ENCODE peak calls at places on chromosome 5, in seven cellular contexts. Y, S, U, Q, Z, G and T are unnamed samples.
A peak's percentile ranks its signal among the peaks of the same experiment; 100 is the strongest.

GRCh38 chr5:13218518-13218917 is 726.0 kb downstream of the DNAH5 start:
- DNase-seq in Q (no peak), S (peak; percentile 14), U (no peak), Y (no peak), Z (no peak), G (no peak), T (no peak)

GRCh38 chr5:91528831-91529230 is 145.7 kb upstream of the ARRDC3 start:
- DNase-seq in Z (no peak), S (no peak), G (no peak), U (no peak), Q (no peak), Y (no peak), T (no peak)

GRCh38 chr5:82422751-82423181 is 144.6 kb upstream of the RPS23 start:
- DNase-seq in U (no peak), S (no peak), Z (no peak), Y (peak; percentile 47), G (no peak), Q (peak; percentile 43), T (peak; percentile 67)

GRCh38 chr5:57036621-57037160 is 84.8 kb upstream of the MIER3 start:
- DNase-seq in Y (no peak), S (no peak), Q (no peak), Z (no peak), G (no peak), U (no peak), T (no peak)

GRCh38 chr5:140311011-140311467 is 8.1 kb upstream of the PFDN1 start:
- DNase-seq in Z (peak; percentile 85), Y (no peak), G (no peak), Q (peak; percentile 89), U (peak; percentile 96), S (peak; percentile 61), T (no peak)

GRCh38 chr5:119255571-119256356 is 100.1 kb upstream of the TNFAIP8 start:
- DNase-seq in Y (no peak), U (peak; percentile 5), Q (no peak), Z (no peak), S (peak; percentile 32), G (no peak), T (no peak)

GRCh38 chr5:90386099-90386710 is 23.4 kb downstream of the CETN3 start:
- DNase-seq in Q (peak; percentile 42), U (peak; percentile 19), S (peak; percentile 26), Y (no peak), G (no peak), Z (peak; percentile 6), T (no peak)

GRCh38 chr5:65062684-65063083 is 294.0 kb downstream of the CWC27 start:
- DNase-seq in U (peak; percentile 94), Z (peak; percentile 57), Y (no peak), Q (peak; percentile 97), G (no peak), S (peak; percentile 73), T (peak; percentile 27)

GRCh38 chr5:67575087-67575486 is 378.5 kb upstream of the CD180 start:
- DNase-seq in U (no peak), G (no peak), Z (no peak), Q (no peak), Y (no peak), S (no peak), T (no peak)

GRCh38 chr5:108311682-108312081 is 70.2 kb downstream of the FBXL17 start:
- DNase-seq in Y (no peak), U (no peak), S (no peak), Z (no peak), G (no peak), Q (no peak), T (no peak)

GRCh38 chr5:91848453-91848852 is 465.3 kb upstream of the ARRDC3 start:
- DNase-seq in U (peak; percentile 81), Q (peak; percentile 94), S (peak; percentile 79), G (no peak), Z (peak; percentile 2), Y (no peak), T (no peak)

GRCh38 chr5:64727150-64727549 is 36.8 kb downstream of the SHISAL2B start:
- DNase-seq in Y (no peak), Q (no peak), S (no peak), Z (no peak), G (no peak), U (no peak), T (no peak)

GRCh38 chr5:40904205-40904993 is 4.9 kb upstream of the C7 start:
- DNase-seq in G (no peak), U (peak; percentile 83), Z (peak; percentile 46), Y (peak; percentile 50), S (peak; percentile 71), Q (peak; percentile 89), T (peak; percentile 49)

GRCh38 chr5:73591698-73592501 is 26.4 kb downstream of the UTP15 start:
- DNase-seq in G (no peak), S (peak; percentile 62), Z (peak; percentile 51), Y (no peak), U (peak; percentile 79), Q (no peak), T (no peak)

GRCh38 chr5:86885489-86886225 is 267.9 kb downstream of the COX7C start:
- DNase-seq in S (no peak), Y (no peak), Q (no peak), G (no peak), Z (no peak), U (no peak), T (no peak)

GRCh38 chr5:113337515-113338140 is 97.2 kb downstream of the TSSK1B start:
- DNase-seq in G (no peak), S (no peak), U (peak; percentile 67), Z (peak; percentile 69), Q (peak; percentile 55), Y (no peak), T (no peak)

GRCh38 chr5:59592101-59592500 is 301.4 kb downstream of the PDE4D start:
- DNase-seq in G (no peak), Y (no peak), Z (no peak), Q (peak; percentile 83), U (peak; percentile 25), S (no peak), T (no peak)

GRCh38 chr5:95923918-95924559 is 37.6 kb downstream of the ELL2 start:
- DNase-seq in Y (no peak), Z (no peak), Q (no peak), S (no peak), G (no peak), U (no peak), T (no peak)

GRCh38 chr5:171311698-171312083 is 2.6 kb downstream of the TLX3 start:
- DNase-seq in G (no peak), Y (no peak), Z (no peak), S (no peak), Q (no peak), U (no peak), T (no peak)

GRCh38 chr5:5979362-5979760 is 399.0 kb downstream of the MED10 start:
- DNase-seq in Q (no peak), U (no peak), G (no peak), Z (peak; percentile 85), Y (peak; percentile 56), S (peak; percentile 32), T (no peak)

GRCh38 chr5:13227520-13227919 is 717.0 kb downstream of the DNAH5 start:
- DNase-seq in S (no peak), Q (no peak), Y (no peak), G (no peak), U (no peak), Z (no peak), T (no peak)

GRCh38 chr5:145681686-145682085 is 153.5 kb downstream of the PRELID2 start:
- DNase-seq in U (peak; percentile 73), Z (peak; percentile 62), S (peak; percentile 74), Q (peak; percentile 82), G (no peak), Y (no peak), T (peak; percentile 25)

GRCh38 chr5:56986631-56986957 is 34.7 kb upstream of the MIER3 start:
- DNase-seq in S (peak; percentile 13), Y (no peak), Q (no peak), U (no peak), Z (no peak), G (no peak), T (no peak)

GRCh38 chr5:5650242-5650641 is 227.8 kb downstream of the ICE1 start:
- DNase-seq in Y (no peak), U (no peak), Q (no peak), Z (peak; percentile 63), S (no peak), G (no peak), T (no peak)

GRCh38 chr5:96338089-96338488 is 95.0 kb downstream of the PCSK1 start:
- DNase-seq in U (no peak), Y (no peak), Q (no peak), Z (no peak), G (no peak), S (no peak), T (no peak)

GRCh38 chr5:134453016-134453415 is 41.3 kb upstream of the CDKN2AIPNL start:
- DNase-seq in Q (no peak), G (no peak), S (no peak), Y (no peak), Z (no peak), U (no peak), T (no peak)

GRCh38 chr5:141876628-141877477 is 1.4 kb downstream of the PCDH1 start:
- DNase-seq in G (no peak), U (no peak), Q (no peak), Z (no peak), Y (no peak), S (peak; percentile 17), T (no peak)

GRCh38 chr5:112848116-112848811 is 12.8 kb upstream of the SRP19 start:
- DNase-seq in Y (no peak), G (no peak), Q (peak; percentile 85), Z (peak; percentile 70), U (peak; percentile 78), S (peak; percentile 71), T (no peak)

GRCh38 chr5:176175101-176175852 is 62.9 kb upstream of the SIMC1 start:
- DNase-seq in S (no peak), Q (no peak), U (no peak), G (no peak), Z (no peak), Y (no peak), T (no peak)

GRCh38 chr5:177471610-177472356 is 1.7 kb downstream of the DBN1 start:
- DNase-seq in Y (no peak), Q (peak; percentile 68), G (peak; percentile 42), Z (no peak), U (peak; percentile 65), S (no peak), T (peak; percentile 64)
- H3K4me1 ChIP-seq in Y (peaks cover 11% of the 10 kb centered on the region), Q (peaks cover 44% of the 10 kb centered on the region), G (peaks cover 43% of the 10 kb centered on the region), Z (peaks cover 56% of the 10 kb centered on the region), U (peaks cover 47% of the 10 kb centered on the region), S (peaks cover 59% of the 10 kb centered on the region), T (peaks cover 24% of the 10 kb centered on the region)

DNA sequence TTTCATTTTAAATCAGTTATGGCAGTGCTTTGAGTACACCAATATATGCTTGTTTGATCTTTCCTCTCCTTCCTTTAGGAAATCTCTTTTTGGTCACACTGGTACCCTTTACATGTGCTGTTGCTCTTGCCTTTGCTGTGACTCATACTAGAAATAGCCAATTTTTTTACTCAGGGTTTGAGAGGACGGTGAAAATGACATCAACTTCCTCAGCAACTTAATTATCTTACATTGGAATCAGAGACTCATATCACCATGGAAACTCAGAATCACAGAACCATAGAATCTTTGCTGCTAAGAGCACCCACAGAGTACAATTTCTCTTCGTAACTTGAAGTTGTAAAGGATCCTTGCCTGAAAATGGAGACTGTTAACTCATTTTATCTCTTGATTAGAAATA is 13.8 kb upstream of the ZNF300 start:
- DNase-seq in Y (no peak), Z (no peak), G (no peak), S (no peak), Q (no peak), U (peak; percentile 16), T (no peak)
- H3K9me3 ChIP-seq in Y (peaks cover 4% of the 10 kb centered on the region), Z (peaks cover 6% of the 10 kb centered on the region), G (no peaks in the 10 kb centered on the region), S (peaks cover 37% of the 10 kb centered on the region), Q (no peaks in the 10 kb centered on the region), U (peaks cover 9% of the 10 kb centered on the region), T (peaks cover 82% of the 10 kb centered on the region)

GRCh38 chr5:42812620-42813019 is 928 bp upstream of the SELENOP start:
- DNase-seq in U (no peak), Y (no peak), Q (no peak), G (no peak), S (no peak), Z (no peak), T (no peak)
- H3K4me3 ChIP-seq in U (no peak overlapping the region), Y (no peak overlapping the region), Q (no peak overlapping the region), G (no peak overlapping the region), S (no peak overlapping the region), Z (no peak overlapping the region), T (peak overlapping the region; percentile 43)

GRCh38 chr5:43037929-43038510 is 2.1 kb downstream of the ANXA2R start:
- DNase-seq in Q (peak; percentile 97), Z (peak; percentile 19), G (no peak), Y (no peak), S (no peak), U (peak; percentile 92), T (no peak)
- H3K4me1 ChIP-seq in Q (peaks cover 5% of the 10 kb centered on the region), Z (peaks cover 12% of the 10 kb centered on the region), G (peaks cover 33% of the 10 kb centered on the region), Y (no peaks in the 10 kb centered on the region), S (peaks cover 11% of the 10 kb centered on the region), U (peaks cover 8% of the 10 kb centered on the region), T (no peaks in the 10 kb centered on the region)